ENCODE peak calls at places on chromosome 2, in eight cellular contexts. One of them, this sample, is unnamed.

GRCh38 chr2:118123561-118124232 is 35.4 kb downstream of the INSIG2 start:
- DNase-seq in WTC11: no peak
- DNase-seq in activated CD8-positive, alpha-beta T cell treated with anti-CD3 and anti-CD28 coated beads for 36 hours: no peak
- DNase-seq in ascending aorta: no peak
- DNase-seq in CD4-positive, alpha-beta T cell: no peak
- DNase-seq in astrocyte of the spinal cord: peak
- DNase-seq in nephron progenitor cell: no peak
- DNase-seq in tibial artery: peak
- DNase-seq in this sample: peak

GRCh38 chr2:117762454-117762853 is 52.0 kb upstream of the DDX18 start:
- DNase-seq in tibial artery: no peak
- DNase-seq in astrocyte of the spinal cord: no peak
- DNase-seq in WTC11: no peak
- DNase-seq in activated CD8-positive, alpha-beta T cell treated with anti-CD3 and anti-CD28 coated beads for 36 hours: no peak
- DNase-seq in ascending aorta: no peak
- DNase-seq in nephron progenitor cell: no peak
- DNase-seq in CD4-positive, alpha-beta T cell: no peak
- DNase-seq in this sample: no peak

GRCh38 chr2:29802976-29803375 is 118.4 kb downstream of the ALK start:
- DNase-seq in CD4-positive, alpha-beta T cell: no peak
- DNase-seq in tibial artery: no peak
- DNase-seq in astrocyte of the spinal cord: peak
- DNase-seq in nephron progenitor cell: no peak
- DNase-seq in activated CD8-positive, alpha-beta T cell treated with anti-CD3 and anti-CD28 coated beads for 36 hours: no peak
- DNase-seq in ascending aorta: no peak
- DNase-seq in WTC11: no peak
- DNase-seq in this sample: no peak

GRCh38 chr2:175293776-175294175 is 112.3 kb upstream of the ATP5MC3 start:
- DNase-seq in nephron progenitor cell: no peak
- DNase-seq in CD4-positive, alpha-beta T cell: no peak
- DNase-seq in ascending aorta: no peak
- DNase-seq in WTC11: no peak
- DNase-seq in activated CD8-positive, alpha-beta T cell treated with anti-CD3 and anti-CD28 coated beads for 36 hours: no peak
- DNase-seq in astrocyte of the spinal cord: no peak
- DNase-seq in tibial artery: no peak
- DNase-seq in this sample: no peak

GRCh38 chr2:121085801-121086200 is 199.2 kb downstream of the TFCP2L1 start:
- DNase-seq in activated CD8-positive, alpha-beta T cell treated with anti-CD3 and anti-CD28 coated beads for 36 hours: no peak
- DNase-seq in ascending aorta: no peak
- DNase-seq in nephron progenitor cell: no peak
- DNase-seq in CD4-positive, alpha-beta T cell: no peak
- DNase-seq in tibial artery: no peak
- DNase-seq in astrocyte of the spinal cord: no peak
- DNase-seq in WTC11: no peak
- DNase-seq in this sample: no peak

GRCh38 chr2:80014637-80015036 is 289.9 kb downstream of the LRRTM1 start:
- DNase-seq in nephron progenitor cell: no peak
- DNase-seq in astrocyte of the spinal cord: no peak
- DNase-seq in activated CD8-positive, alpha-beta T cell treated with anti-CD3 and anti-CD28 coated beads for 36 hours: no peak
- DNase-seq in tibial artery: no peak
- DNase-seq in CD4-positive, alpha-beta T cell: no peak
- DNase-seq in ascending aorta: no peak
- DNase-seq in WTC11: no peak
- DNase-seq in this sample: no peak

GRCh38 chr2:147204102-147204501 is 640.7 kb upstream of the ACVR2A start:
- DNase-seq in CD4-positive, alpha-beta T cell: no peak
- DNase-seq in activated CD8-positive, alpha-beta T cell treated with anti-CD3 and anti-CD28 coated beads for 36 hours: no peak
- DNase-seq in tibial artery: no peak
- DNase-seq in astrocyte of the spinal cord: peak
- DNase-seq in ascending aorta: no peak
- DNase-seq in nephron progenitor cell: no peak
- DNase-seq in WTC11: no peak
- DNase-seq in this sample: peak

GRCh38 chr2:129863350-129863749 is 116.1 kb upstream of the RAB6C start:
- DNase-seq in ascending aorta: no peak
- DNase-seq in nephron progenitor cell: no peak
- DNase-seq in CD4-positive, alpha-beta T cell: no peak
- DNase-seq in astrocyte of the spinal cord: no peak
- DNase-seq in tibial artery: no peak
- DNase-seq in WTC11: no peak
- DNase-seq in activated CD8-positive, alpha-beta T cell treated with anti-CD3 and anti-CD28 coated beads for 36 hours: no peak
- DNase-seq in this sample: no peak

GRCh38 chr2:13193075-13193474 is 476.3 kb downstream of the TRIB2 start:
- DNase-seq in astrocyte of the spinal cord: peak
- DNase-seq in CD4-positive, alpha-beta T cell: no peak
- DNase-seq in WTC11: no peak
- DNase-seq in tibial artery: no peak
- DNase-seq in nephron progenitor cell: no peak
- DNase-seq in ascending aorta: no peak
- DNase-seq in activated CD8-positive, alpha-beta T cell treated with anti-CD3 and anti-CD28 coated beads for 36 hours: no peak
- DNase-seq in this sample: peak

GRCh38 chr2:32051836-32052439 is 11.4 kb upstream of the SPAST start:
- DNase-seq in CD4-positive, alpha-beta T cell: no peak
- DNase-seq in nephron progenitor cell: no peak
- DNase-seq in activated CD8-positive, alpha-beta T cell treated with anti-CD3 and anti-CD28 coated beads for 36 hours: no peak
- DNase-seq in astrocyte of the spinal cord: no peak
- DNase-seq in ascending aorta: no peak
- DNase-seq in tibial artery: no peak
- DNase-seq in WTC11: no peak
- DNase-seq in this sample: no peak

GRCh38 chr2:147008481-147008880 is 836.3 kb upstream of the ACVR2A start:
- DNase-seq in activated CD8-positive, alpha-beta T cell treated with anti-CD3 and anti-CD28 coated beads for 36 hours: no peak
- DNase-seq in tibial artery: no peak
- DNase-seq in WTC11: no peak
- DNase-seq in CD4-positive, alpha-beta T cell: no peak
- DNase-seq in nephron progenitor cell: no peak
- DNase-seq in ascending aorta: no peak
- DNase-seq in astrocyte of the spinal cord: no peak
- DNase-seq in this sample: no peak

GRCh38 chr2:63189026-63189425 is 138.4 kb downstream of the OTX1 start:
- DNase-seq in nephron progenitor cell: peak
- DNase-seq in ascending aorta: no peak
- DNase-seq in astrocyte of the spinal cord: peak
- DNase-seq in tibial artery: no peak
- DNase-seq in activated CD8-positive, alpha-beta T cell treated with anti-CD3 and anti-CD28 coated beads for 36 hours: peak
- DNase-seq in CD4-positive, alpha-beta T cell: no peak
- DNase-seq in WTC11: peak
- DNase-seq in this sample: peak

GRCh38 chr2:63679252-63679850 is 90.6 kb downstream of the MDH1 start:
- DNase-seq in astrocyte of the spinal cord: no peak
- DNase-seq in tibial artery: no peak
- DNase-seq in activated CD8-positive, alpha-beta T cell treated with anti-CD3 and anti-CD28 coated beads for 36 hours: no peak
- DNase-seq in CD4-positive, alpha-beta T cell: no peak
- DNase-seq in ascending aorta: no peak
- DNase-seq in WTC11: no peak
- DNase-seq in nephron progenitor cell: no peak
- DNase-seq in this sample: no peak

GRCh38 chr2:217501887-217502286 is 500.9 kb downstream of the TNS1 start:
- DNase-seq in astrocyte of the spinal cord: no peak
- DNase-seq in nephron progenitor cell: no peak
- DNase-seq in activated CD8-positive, alpha-beta T cell treated with anti-CD3 and anti-CD28 coated beads for 36 hours: no peak
- DNase-seq in ascending aorta: no peak
- DNase-seq in WTC11: no peak
- DNase-seq in tibial artery: no peak
- DNase-seq in CD4-positive, alpha-beta T cell: no peak
- DNase-seq in this sample: no peak

GRCh38 chr2:240986787-240987411 is 11.5 kb upstream of the SNED1 start:
- DNase-seq in WTC11: peak
- DNase-seq in ascending aorta: no peak
- DNase-seq in tibial artery: peak
- DNase-seq in CD4-positive, alpha-beta T cell: no peak
- DNase-seq in astrocyte of the spinal cord: peak
- DNase-seq in activated CD8-positive, alpha-beta T cell treated with anti-CD3 and anti-CD28 coated beads for 36 hours: no peak
- DNase-seq in nephron progenitor cell: peak
- DNase-seq in this sample: peak

GRCh38 chr2:161825429-161825828 is 201.2 kb downstream of the SLC4A10 start:
- DNase-seq in tibial artery: no peak
- DNase-seq in ascending aorta: no peak
- DNase-seq in nephron progenitor cell: no peak
- DNase-seq in WTC11: no peak
- DNase-seq in astrocyte of the spinal cord: no peak
- DNase-seq in CD4-positive, alpha-beta T cell: no peak
- DNase-seq in activated CD8-positive, alpha-beta T cell treated with anti-CD3 and anti-CD28 coated beads for 36 hours: peak
- DNase-seq in this sample: no peak

DNA sequence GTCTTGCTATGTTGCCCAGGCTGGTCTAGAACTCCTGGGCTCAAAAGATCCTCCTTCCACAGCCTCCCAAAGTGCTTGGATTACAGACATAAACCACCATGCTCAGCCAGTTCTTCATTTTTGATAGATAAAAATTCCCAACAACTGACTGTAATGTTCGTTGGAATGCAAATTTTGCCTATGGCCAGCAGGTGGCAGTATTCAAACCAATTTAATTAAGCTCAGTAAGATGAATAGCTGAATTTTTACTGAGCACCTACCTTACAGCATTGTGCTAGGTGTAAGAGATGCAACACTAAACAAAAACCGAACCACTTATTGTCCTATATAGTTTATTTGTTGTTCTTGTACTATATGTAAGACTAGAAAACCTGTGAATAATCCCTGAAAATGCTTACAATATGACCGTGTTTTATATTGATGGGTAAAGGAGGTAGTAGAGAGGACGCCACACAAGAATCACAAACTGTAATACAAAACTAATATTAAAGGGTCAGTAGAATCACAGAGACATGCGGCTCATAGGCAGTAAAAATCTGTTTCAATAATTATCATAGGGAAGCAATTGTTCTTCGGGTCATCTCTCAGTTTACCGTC is 8.2 kb upstream of the TMEM182 start:
- DNase-seq in astrocyte of the spinal cord: peak
- DNase-seq in activated CD8-positive, alpha-beta T cell treated with anti-CD3 and anti-CD28 coated beads for 36 hours: peak
- DNase-seq in WTC11: no peak
- DNase-seq in ascending aorta: no peak
- DNase-seq in nephron progenitor cell: peak
- DNase-seq in tibial artery: peak
- DNase-seq in CD4-positive, alpha-beta T cell: no peak
- DNase-seq in this sample: peak
- TF ChIP-seq CTCF in astrocyte of the spinal cord: peak
- TF ChIP-seq CTCF in activated CD8-positive, alpha-beta T cell treated with anti-CD3 and anti-CD28 coated beads for 36 hours: peak
- TF ChIP-seq CTCF in WTC11: peak
- TF ChIP-seq CTCF in ascending aorta: peak
- TF ChIP-seq CTCF in nephron progenitor cell: peak
- TF ChIP-seq CTCF in tibial artery: peak
- TF ChIP-seq CTCF in CD4-positive, alpha-beta T cell: peak
- TF ChIP-seq CTCF in this sample: peak

GRCh38 chr2:68196120-68196716 is 38.5 kb downstream of the PNO1 start:
- DNase-seq in tibial artery: peak
- DNase-seq in ascending aorta: no peak
- DNase-seq in nephron progenitor cell: peak
- DNase-seq in WTC11: peak
- DNase-seq in CD4-positive, alpha-beta T cell: no peak
- DNase-seq in astrocyte of the spinal cord: peak
- DNase-seq in activated CD8-positive, alpha-beta T cell treated with anti-CD3 and anti-CD28 coated beads for 36 hours: peak
- DNase-seq in this sample: peak
- TF ChIP-seq CTCF in tibial artery: peak
- TF ChIP-seq CTCF in ascending aorta: peak
- TF ChIP-seq CTCF in nephron progenitor cell: peak
- TF ChIP-seq CTCF in WTC11: peak
- TF ChIP-seq CTCF in CD4-positive, alpha-beta T cell: peak
- TF ChIP-seq CTCF in astrocyte of the spinal cord: peak
- TF ChIP-seq CTCF in activated CD8-positive, alpha-beta T cell treated with anti-CD3 and anti-CD28 coated beads for 36 hours: peak
- TF ChIP-seq CTCF in this sample: peak

GRCh38 chr2:202056611-202057010 is 16.4 kb upstream of the KIAA2012 start:
- DNase-seq in tibial artery: no peak
- DNase-seq in WTC11: no peak
- DNase-seq in nephron progenitor cell: no peak
- DNase-seq in activated CD8-positive, alpha-beta T cell treated with anti-CD3 and anti-CD28 coated beads for 36 hours: no peak
- DNase-seq in astrocyte of the spinal cord: no peak
- DNase-seq in ascending aorta: no peak
- DNase-seq in CD4-positive, alpha-beta T cell: no peak
- DNase-seq in this sample: peak
- TF ChIP-seq CTCF in tibial artery: peak
- TF ChIP-seq CTCF in WTC11: no peak
- TF ChIP-seq CTCF in nephron progenitor cell: no peak
- TF ChIP-seq CTCF in activated CD8-positive, alpha-beta T cell treated with anti-CD3 and anti-CD28 coated beads for 36 hours: peak
- TF ChIP-seq CTCF in astrocyte of the spinal cord: peak
- TF ChIP-seq CTCF in ascending aorta: no peak
- TF ChIP-seq CTCF in CD4-positive, alpha-beta T cell: peak
- TF ChIP-seq CTCF in this sample: peak

DNA sequence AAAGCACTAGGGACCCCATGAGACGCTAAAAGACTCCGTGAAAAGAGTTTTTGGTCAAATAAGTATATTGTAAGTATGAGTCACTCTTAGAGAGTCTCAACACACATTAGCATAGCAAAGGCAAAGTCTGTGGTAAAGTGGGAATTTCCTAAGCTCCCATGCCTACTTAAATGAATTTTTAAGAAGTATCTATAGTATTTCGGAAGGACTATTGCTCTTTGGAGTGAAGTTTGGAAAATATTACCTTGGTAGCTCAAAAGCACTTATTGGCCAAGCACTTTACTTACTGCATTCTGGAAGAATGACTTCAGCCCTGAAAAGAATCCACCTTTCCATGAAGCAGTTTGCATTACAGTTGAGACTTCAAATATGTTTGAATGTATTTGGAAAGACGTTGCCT is 57.1 kb downstream of the CAVIN2 start:
- DNase-seq in tibial artery: no peak
- DNase-seq in ascending aorta: no peak
- DNase-seq in activated CD8-positive, alpha-beta T cell treated with anti-CD3 and anti-CD28 coated beads for 36 hours: no peak
- DNase-seq in WTC11: no peak
- DNase-seq in CD4-positive, alpha-beta T cell: no peak
- DNase-seq in astrocyte of the spinal cord: peak
- DNase-seq in nephron progenitor cell: no peak
- DNase-seq in this sample: peak
- TF ChIP-seq CTCF in tibial artery: no peak
- TF ChIP-seq CTCF in ascending aorta: no peak
- TF ChIP-seq CTCF in activated CD8-positive, alpha-beta T cell treated with anti-CD3 and anti-CD28 coated beads for 36 hours: no peak
- TF ChIP-seq CTCF in WTC11: no peak
- TF ChIP-seq CTCF in CD4-positive, alpha-beta T cell: no peak
- TF ChIP-seq CTCF in astrocyte of the spinal cord: no peak
- TF ChIP-seq CTCF in nephron progenitor cell: no peak
- TF ChIP-seq CTCF in this sample: no peak

DNA sequence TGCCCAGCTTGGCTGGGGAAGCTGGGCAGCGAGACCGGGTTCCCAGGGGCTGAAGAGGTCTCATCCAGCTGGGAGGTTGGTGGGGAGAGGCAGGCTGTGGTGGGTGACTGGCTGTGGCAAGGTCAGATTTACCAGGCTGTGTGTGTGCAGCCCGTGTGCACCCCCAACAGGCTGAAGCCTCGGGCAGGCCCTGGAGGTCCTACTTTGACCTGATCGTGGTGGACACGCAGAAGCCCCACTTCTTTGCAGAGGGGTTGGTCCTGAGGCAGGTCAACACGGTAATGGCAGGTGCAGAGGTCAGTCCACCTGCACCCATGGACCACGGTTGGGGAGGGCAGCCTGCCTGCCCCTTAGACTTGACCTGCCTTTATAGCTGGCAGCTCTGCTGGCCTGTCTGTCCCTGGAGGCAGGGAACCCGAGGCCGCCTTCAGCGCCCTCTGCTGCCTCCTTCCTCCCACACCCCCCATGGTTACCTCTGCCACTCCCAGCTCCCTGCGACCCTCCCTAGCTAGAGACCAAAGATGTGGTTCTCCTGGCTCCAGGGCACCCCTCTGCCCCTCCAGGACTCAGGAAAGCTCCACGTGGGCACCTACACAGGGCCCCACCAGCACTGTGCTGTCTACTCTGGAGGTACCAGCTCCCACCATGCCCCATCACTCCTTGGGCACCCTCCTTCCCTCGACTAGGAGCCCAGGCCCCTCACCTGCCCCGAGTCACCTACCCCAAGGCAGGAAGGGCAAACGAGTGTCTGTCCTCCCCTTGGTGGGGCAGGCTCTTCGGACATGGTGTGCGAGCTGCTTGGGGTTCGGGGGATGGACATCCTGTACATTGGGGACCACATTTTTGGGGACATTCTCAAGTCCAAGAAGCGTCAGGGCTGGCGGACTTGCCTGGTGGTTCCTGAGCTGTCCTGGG is 4.0 kb downstream of the NT5DC4 start:
- DNase-seq in CD4-positive, alpha-beta T cell: no peak
- DNase-seq in WTC11: no peak
- DNase-seq in activated CD8-positive, alpha-beta T cell treated with anti-CD3 and anti-CD28 coated beads for 36 hours: peak
- DNase-seq in nephron progenitor cell: no peak
- DNase-seq in tibial artery: no peak
- DNase-seq in astrocyte of the spinal cord: no peak
- DNase-seq in ascending aorta: no peak
- DNase-seq in this sample: no peak
- TF ChIP-seq CTCF in CD4-positive, alpha-beta T cell: no peak
- TF ChIP-seq CTCF in WTC11: no peak
- TF ChIP-seq CTCF in activated CD8-positive, alpha-beta T cell treated with anti-CD3 and anti-CD28 coated beads for 36 hours: no peak
- TF ChIP-seq CTCF in nephron progenitor cell: no peak
- TF ChIP-seq CTCF in tibial artery: no peak
- TF ChIP-seq CTCF in astrocyte of the spinal cord: peak
- TF ChIP-seq CTCF in ascending aorta: no peak
- TF ChIP-seq CTCF in this sample: peak